ENCODE peak calls at places on chromosome 18, in ten cellular contexts. One of them, this sample, is unnamed. For H3K4me1, the result is how much of the 10 kb centered on the place peaks cover.

GRCh38 chr18:59874166-59874565 is 25.6 kb upstream of the PMAIP1 start:
- DNase-seq in suprapubic skin: peak
- DNase-seq in A549: peak
- DNase-seq in transverse colon: no peak
- DNase-seq in right lobe of liver: no peak
- DNase-seq in esophagus muscularis mucosa: no peak
- DNase-seq in esophagus squamous epithelium: no peak
- DNase-seq in spleen: no peak
- DNase-seq in IMR-90: peak
- DNase-seq in tibial nerve: no peak
- DNase-seq in this sample: no peak

GRCh38 chr18:9925795-9926194 is 12.0 kb downstream of the VAPA start:
- DNase-seq in suprapubic skin: no peak
- DNase-seq in A549: no peak
- DNase-seq in transverse colon: no peak
- DNase-seq in right lobe of liver: no peak
- DNase-seq in esophagus muscularis mucosa: no peak
- DNase-seq in esophagus squamous epithelium: no peak
- DNase-seq in spleen: no peak
- DNase-seq in IMR-90: no peak
- DNase-seq in tibial nerve: no peak
- DNase-seq in this sample: no peak

GRCh38 chr18:63299837-63300787 is 19.5 kb downstream of the BCL2 start:
- DNase-seq in suprapubic skin: no peak
- DNase-seq in A549: no peak
- DNase-seq in transverse colon: no peak
- DNase-seq in right lobe of liver: no peak
- DNase-seq in esophagus muscularis mucosa: no peak
- DNase-seq in esophagus squamous epithelium: no peak
- DNase-seq in spleen: no peak
- DNase-seq in IMR-90: peak
- DNase-seq in tibial nerve: no peak
- DNase-seq in this sample: no peak

GRCh38 chr18:398866-399637 is 101.4 kb downstream of the COLEC12 start:
- DNase-seq in suprapubic skin: no peak
- DNase-seq in A549: no peak
- DNase-seq in transverse colon: no peak
- DNase-seq in right lobe of liver: no peak
- DNase-seq in esophagus muscularis mucosa: no peak
- DNase-seq in esophagus squamous epithelium: no peak
- DNase-seq in spleen: no peak
- DNase-seq in IMR-90: no peak
- DNase-seq in tibial nerve: no peak
- DNase-seq in this sample: no peak

GRCh38 chr18:59952283-59953007 is 52.6 kb downstream of the PMAIP1 start:
- DNase-seq in suprapubic skin: no peak
- DNase-seq in A549: no peak
- DNase-seq in transverse colon: no peak
- DNase-seq in right lobe of liver: no peak
- DNase-seq in esophagus muscularis mucosa: no peak
- DNase-seq in esophagus squamous epithelium: no peak
- DNase-seq in spleen: no peak
- DNase-seq in IMR-90: no peak
- DNase-seq in tibial nerve: no peak
- DNase-seq in this sample: no peak

GRCh38 chr18:47932603-47933002 is 2.1 kb upstream of the SMAD2 start:
- DNase-seq in suprapubic skin: no peak
- DNase-seq in A549: peak
- DNase-seq in transverse colon: no peak
- DNase-seq in right lobe of liver: no peak
- DNase-seq in esophagus muscularis mucosa: no peak
- DNase-seq in esophagus squamous epithelium: no peak
- DNase-seq in spleen: no peak
- DNase-seq in IMR-90: no peak
- DNase-seq in tibial nerve: no peak
- DNase-seq in this sample: no peak

GRCh38 chr18:76496200-76496890 is 1.3 kb upstream of the ZNF516 start:
- DNase-seq in suprapubic skin: peak
- DNase-seq in A549: peak
- DNase-seq in transverse colon: peak
- DNase-seq in right lobe of liver: peak
- DNase-seq in esophagus muscularis mucosa: no peak
- DNase-seq in esophagus squamous epithelium: no peak
- DNase-seq in spleen: peak
- DNase-seq in IMR-90: peak
- DNase-seq in tibial nerve: peak
- DNase-seq in this sample: no peak

GRCh38 chr18:1585881-1586488 is 681.3 kb downstream of the ADCYAP1 start:
- DNase-seq in suprapubic skin: no peak
- DNase-seq in A549: peak
- DNase-seq in transverse colon: no peak
- DNase-seq in right lobe of liver: no peak
- DNase-seq in esophagus muscularis mucosa: no peak
- DNase-seq in esophagus squamous epithelium: no peak
- DNase-seq in spleen: no peak
- DNase-seq in IMR-90: peak
- DNase-seq in tibial nerve: no peak
- DNase-seq in this sample: no peak

GRCh38 chr18:74115046-74115445 is 32.6 kb downstream of the FBXO15 start:
- DNase-seq in suprapubic skin: no peak
- DNase-seq in A549: no peak
- DNase-seq in transverse colon: no peak
- DNase-seq in right lobe of liver: no peak
- DNase-seq in esophagus muscularis mucosa: peak
- DNase-seq in esophagus squamous epithelium: no peak
- DNase-seq in spleen: peak
- DNase-seq in IMR-90: peak
- DNase-seq in tibial nerve: no peak
- DNase-seq in this sample: no peak

GRCh38 chr18:58539659-58540380 is 89.1 kb downstream of the ALPK2 start:
- DNase-seq in suprapubic skin: no peak
- DNase-seq in A549: no peak
- DNase-seq in transverse colon: no peak
- DNase-seq in right lobe of liver: no peak
- DNase-seq in esophagus muscularis mucosa: no peak
- DNase-seq in esophagus squamous epithelium: no peak
- DNase-seq in spleen: no peak
- DNase-seq in IMR-90: no peak
- DNase-seq in tibial nerve: no peak
- DNase-seq in this sample: no peak

GRCh38 chr18:76970749-76971148 is 148.4 kb downstream of the ZNF236 start:
- DNase-seq in suprapubic skin: no peak
- DNase-seq in A549: no peak
- DNase-seq in transverse colon: no peak
- DNase-seq in right lobe of liver: no peak
- DNase-seq in esophagus muscularis mucosa: no peak
- DNase-seq in esophagus squamous epithelium: no peak
- DNase-seq in spleen: peak
- DNase-seq in IMR-90: no peak
- DNase-seq in tibial nerve: no peak
- DNase-seq in this sample: no peak

GRCh38 chr18:3140342-3140741 is 79.4 kb downstream of the MYOM1 start:
- DNase-seq in suprapubic skin: no peak
- DNase-seq in A549: no peak
- DNase-seq in transverse colon: no peak
- DNase-seq in right lobe of liver: no peak
- DNase-seq in esophagus muscularis mucosa: no peak
- DNase-seq in esophagus squamous epithelium: no peak
- DNase-seq in spleen: no peak
- DNase-seq in IMR-90: no peak
- DNase-seq in tibial nerve: no peak
- DNase-seq in this sample: no peak

GRCh38 chr18:3139406-3139805 is 80.4 kb downstream of the MYOM1 start:
- DNase-seq in suprapubic skin: no peak
- DNase-seq in A549: no peak
- DNase-seq in transverse colon: no peak
- DNase-seq in right lobe of liver: no peak
- DNase-seq in esophagus muscularis mucosa: peak
- DNase-seq in esophagus squamous epithelium: no peak
- DNase-seq in spleen: no peak
- DNase-seq in IMR-90: no peak
- DNase-seq in tibial nerve: no peak
- DNase-seq in this sample: no peak

GRCh38 chr18:3132700-3133099 is 87.1 kb downstream of the MYOM1 start:
- DNase-seq in suprapubic skin: no peak
- DNase-seq in A549: no peak
- DNase-seq in transverse colon: no peak
- DNase-seq in right lobe of liver: no peak
- DNase-seq in esophagus muscularis mucosa: no peak
- DNase-seq in esophagus squamous epithelium: no peak
- DNase-seq in spleen: no peak
- DNase-seq in IMR-90: no peak
- DNase-seq in tibial nerve: no peak
- DNase-seq in this sample: no peak

GRCh38 chr18:3138274-3138975 is 81.3 kb downstream of the MYOM1 start:
- DNase-seq in suprapubic skin: no peak
- DNase-seq in A549: no peak
- DNase-seq in transverse colon: no peak
- DNase-seq in right lobe of liver: no peak
- DNase-seq in esophagus muscularis mucosa: no peak
- DNase-seq in esophagus squamous epithelium: no peak
- DNase-seq in spleen: no peak
- DNase-seq in IMR-90: no peak
- DNase-seq in tibial nerve: no peak
- DNase-seq in this sample: no peak

GRCh38 chr18:3135536-3135935 is 84.2 kb downstream of the MYOM1 start:
- DNase-seq in suprapubic skin: no peak
- DNase-seq in A549: no peak
- DNase-seq in transverse colon: no peak
- DNase-seq in right lobe of liver: no peak
- DNase-seq in esophagus muscularis mucosa: peak
- DNase-seq in esophagus squamous epithelium: no peak
- DNase-seq in spleen: no peak
- DNase-seq in IMR-90: no peak
- DNase-seq in tibial nerve: no peak
- DNase-seq in this sample: no peak
- TF ChIP-seq POLR2A in suprapubic skin: no peak
- TF ChIP-seq POLR2A in A549: no peak
- TF ChIP-seq POLR2A in transverse colon: no peak
- TF ChIP-seq POLR2A in right lobe of liver: no peak
- TF ChIP-seq POLR2A in esophagus muscularis mucosa: no peak
- TF ChIP-seq POLR2A in esophagus squamous epithelium: no peak
- TF ChIP-seq POLR2A in spleen: no peak
- TF ChIP-seq POLR2A in IMR-90: no peak
- TF ChIP-seq POLR2A in tibial nerve: no peak
- TF ChIP-seq POLR2A in this sample: no peak

GRCh38 chr18:50093366-50093765 is 101.6 kb downstream of the MYO5B start:
- DNase-seq in suprapubic skin: no peak
- DNase-seq in A549: no peak
- DNase-seq in transverse colon: no peak
- DNase-seq in right lobe of liver: no peak
- DNase-seq in esophagus muscularis mucosa: no peak
- DNase-seq in esophagus squamous epithelium: no peak
- DNase-seq in spleen: no peak
- DNase-seq in IMR-90: no peak
- DNase-seq in tibial nerve: no peak
- DNase-seq in this sample: no peak
- H3K4me1 ChIP-seq in suprapubic skin: under half
- H3K4me1 ChIP-seq in A549: under half
- H3K4me1 ChIP-seq in transverse colon: under half
- H3K4me1 ChIP-seq in right lobe of liver: under half
- H3K4me1 ChIP-seq in esophagus muscularis mucosa: under half
- H3K4me1 ChIP-seq in esophagus squamous epithelium: under half
- H3K4me1 ChIP-seq in spleen: under half
- H3K4me1 ChIP-seq in IMR-90: under half
- H3K4me1 ChIP-seq in tibial nerve: under half
- H3K4me1 ChIP-seq in this sample: under half

DNA sequence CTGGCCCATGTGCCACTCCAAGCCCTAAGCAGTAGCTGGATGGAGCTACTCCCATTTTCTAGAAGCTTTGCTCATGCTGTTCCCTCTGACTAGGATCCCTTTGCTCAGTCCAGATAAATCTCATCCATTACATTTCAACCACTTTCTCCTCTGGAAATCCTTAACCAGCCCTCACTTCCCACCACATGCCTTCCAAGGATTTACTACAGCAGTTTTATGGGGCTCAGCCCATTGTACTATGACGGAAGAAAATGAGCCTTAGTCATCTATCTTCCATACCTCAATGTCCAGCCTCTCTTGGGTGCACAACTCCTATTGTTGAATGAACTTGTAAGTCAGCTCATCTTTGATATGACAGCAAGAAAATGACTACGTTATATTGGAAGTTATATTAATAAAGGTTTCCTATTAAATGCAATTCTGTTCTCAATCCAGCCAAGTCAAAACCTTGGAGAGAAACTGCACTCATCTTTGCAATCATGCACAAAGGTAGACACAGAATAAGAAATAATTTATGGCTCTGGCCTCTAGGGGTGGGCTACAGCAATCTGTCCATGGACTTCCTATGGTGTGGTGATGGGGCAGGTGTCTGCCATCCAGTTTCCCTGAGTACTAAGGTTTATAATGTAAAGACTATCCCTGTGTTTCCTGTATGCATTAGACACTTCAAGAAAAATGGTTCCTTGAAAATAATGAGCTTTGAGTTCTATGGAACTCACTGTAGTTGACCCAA is 3.4 kb downstream of the B4GALT6 start:
- DNase-seq in suprapubic skin: no peak
- DNase-seq in A549: peak
- DNase-seq in transverse colon: no peak
- DNase-seq in right lobe of liver: no peak
- DNase-seq in esophagus muscularis mucosa: no peak
- DNase-seq in esophagus squamous epithelium: no peak
- DNase-seq in spleen: no peak
- DNase-seq in IMR-90: no peak
- DNase-seq in tibial nerve: no peak
- DNase-seq in this sample: no peak
- TF ChIP-seq CTCF in suprapubic skin: no peak
- TF ChIP-seq CTCF in A549: no peak
- TF ChIP-seq CTCF in transverse colon: no peak
- TF ChIP-seq CTCF in right lobe of liver: peak
- TF ChIP-seq CTCF in esophagus muscularis mucosa: no peak
- TF ChIP-seq CTCF in esophagus squamous epithelium: no peak
- TF ChIP-seq CTCF in spleen: no peak
- TF ChIP-seq CTCF in IMR-90: peak
- TF ChIP-seq CTCF in tibial nerve: no peak
- TF ChIP-seq CTCF in this sample: no peak

DNA sequence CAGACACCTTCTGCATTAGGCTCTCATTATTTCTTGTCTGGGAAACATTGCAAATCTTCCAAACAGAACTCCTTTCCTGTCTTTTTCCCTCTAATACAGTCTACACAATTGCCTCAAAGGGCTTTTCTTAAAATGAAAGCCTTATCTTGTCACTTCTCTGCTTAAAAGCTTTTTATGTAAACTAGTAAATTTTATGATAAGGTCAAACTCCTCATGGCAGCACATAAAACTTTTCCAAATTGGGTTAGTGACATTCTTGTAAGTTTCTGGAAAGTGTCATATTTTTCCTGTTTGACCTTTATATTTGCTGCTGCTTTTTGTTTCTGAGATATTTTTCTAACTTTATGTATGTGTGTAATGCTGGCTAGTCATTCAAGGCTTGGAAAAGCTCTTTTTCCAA is 261.4 kb upstream of the KLHL14 start:
- DNase-seq in suprapubic skin: no peak
- DNase-seq in A549: no peak
- DNase-seq in transverse colon: no peak
- DNase-seq in right lobe of liver: no peak
- DNase-seq in esophagus muscularis mucosa: no peak
- DNase-seq in esophagus squamous epithelium: no peak
- DNase-seq in spleen: no peak
- DNase-seq in IMR-90: no peak
- DNase-seq in tibial nerve: no peak
- DNase-seq in this sample: no peak
- TF ChIP-seq POLR2A in suprapubic skin: no peak
- TF ChIP-seq POLR2A in A549: no peak
- TF ChIP-seq POLR2A in transverse colon: no peak
- TF ChIP-seq POLR2A in right lobe of liver: no peak
- TF ChIP-seq POLR2A in esophagus muscularis mucosa: no peak
- TF ChIP-seq POLR2A in esophagus squamous epithelium: no peak
- TF ChIP-seq POLR2A in spleen: no peak
- TF ChIP-seq POLR2A in IMR-90: no peak
- TF ChIP-seq POLR2A in tibial nerve: no peak
- TF ChIP-seq POLR2A in this sample: no peak